ENCODE peak calls at places on chromosome 17, in eight cellular contexts. H is neuronal stem cell, J is heart left ventricle, O is HuH-7, T is fibroblast of lung, F is GM12865, E is T-cell, L is ovary. Y is an unnamed sample.

GRCh38 chr17:296382-296781 is 56.2 kb downstream of the RPH3AL start:
- DNase-seq in H (no peak), J (peak), O (no peak), T (no peak), F (no peak), E (no peak), L (peak), Y (no peak)

GRCh38 chr17:31787857-31788570 is 71.0 kb downstream of the COPRS start:
- DNase-seq in H (no peak), J (no peak), O (no peak), T (peak), F (no peak), E (no peak), L (no peak), Y (no peak)

GRCh38 chr17:49730078-49730786 is 22.5 kb upstream of the SLC35B1 start:
- DNase-seq in H (no peak), J (peak), O (no peak), T (peak), F (no peak), E (no peak), L (peak), Y (no peak)

GRCh38 chr17:48871551-48872351 is 20.8 kb upstream of the ATP5MC1 start:
- DNase-seq in H (no peak), J (no peak), O (peak), T (no peak), F (no peak), E (no peak), L (no peak), Y (no peak)

GRCh38 chr17:66737524-66737923 is 97.4 kb upstream of the CACNG5 start:
- DNase-seq in H (peak), J (no peak), O (no peak), T (peak), F (no peak), E (no peak), L (peak), Y (no peak)

GRCh38 chr17:67035131-67036083 is 8.9 kb upstream of the CACNG1 start:
- DNase-seq in H (no peak), J (no peak), O (no peak), T (no peak), F (peak), E (no peak), L (no peak), Y (no peak)

GRCh38 chr17:44747566-44747965 is 11.2 kb upstream of the ADAM11 start:
- DNase-seq in H (no peak), J (no peak), O (no peak), T (peak), F (no peak), E (no peak), L (no peak), Y (no peak)

GRCh38 chr17:46777943-46778915 is 40.3 kb downstream of the WNT3 start:
- DNase-seq in H (no peak), J (peak), O (no peak), T (no peak), F (no peak), E (no peak), L (no peak), Y (no peak)

GRCh38 chr17:17905036-17905320 is 67.2 kb downstream of the TOM1L2 start:
- DNase-seq in H (no peak), J (no peak), O (no peak), T (no peak), F (no peak), E (no peak), L (no peak), Y (no peak)

GRCh38 chr17:16287563-16288027 is 65.7 kb downstream of the CENPV start:
- DNase-seq in H (no peak), J (no peak), O (no peak), T (peak), F (peak), E (peak), L (no peak), Y (no peak)

GRCh38 chr17:43134774-43135453 is 9.8 kb upstream of the BRCA1 start:
- DNase-seq in H (no peak), J (no peak), O (peak), T (no peak), F (no peak), E (no peak), L (no peak), Y (no peak)

GRCh38 chr17:1647802-1648581 is 1.7 kb downstream of the RILP start:
- DNase-seq in H (no peak), J (peak), O (peak), T (no peak), F (no peak), E (no peak), L (peak), Y (no peak)

GRCh38 chr17:65749479-65749878 is 188.0 kb upstream of the AXIN2 start:
- DNase-seq in H (no peak), J (no peak), O (no peak), T (peak), F (no peak), E (no peak), L (no peak), Y (no peak)

GRCh38 chr17:64019486-64020067 is 856 bp downstream of the ICAM2 start:
- DNase-seq in H (no peak), J (no peak), O (no peak), T (no peak), F (no peak), E (no peak), L (no peak), Y (no peak)

GRCh38 chr17:63954402-63955063 is 18.2 kb downstream of the SCN4A start:
- DNase-seq in H (no peak), J (no peak), O (no peak), T (no peak), F (peak), E (peak), L (no peak), Y (no peak)

GRCh38 chr17:54307326-54307725 is 484.6 kb downstream of the KIF2B start:
- DNase-seq in H (no peak), J (no peak), O (no peak), T (peak), F (no peak), E (no peak), L (no peak), Y (no peak)

GRCh38 chr17:15291674-15292361 is 26.7 kb upstream of the PMP22 start:
- DNase-seq in H (no peak), J (no peak), O (no peak), T (peak), F (no peak), E (no peak), L (no peak), Y (no peak)

GRCh38 chr17:292016-292415 is 60.6 kb downstream of the RPH3AL start:
- DNase-seq in H (no peak), J (no peak), O (no peak), T (no peak), F (no peak), E (no peak), L (peak), Y (no peak)

GRCh38 chr17:28533091-28533670 is 19.2 kb downstream of the UNC119 start:
- DNase-seq in H (no peak), J (no peak), O (no peak), T (no peak), F (no peak), E (no peak), L (no peak), Y (no peak)

Y was measured in effector CD4-positive, alpha-beta T cell.